ENCODE peak calls at places on chromosomes 16 and 17, in four cellular contexts. W is GM12878, A is K562, I is HepG2. J is an unnamed sample.

GRCh38 chr17:41734139-41734948 is at the start of gene HAP1:
- DNase-seq in W (no peak), I (no peak), A (no peak), J (peak; percentile 84)

GRCh38 chr17:78168906-78169793 is 769 bp downstream of the SYNGR2 start:
- DNase-seq in W (no peak), A (peak; percentile 62), I (no peak), J (peak; percentile 80)

GRCh38 chr17:28917465-28917864 is 14.6 kb upstream of the DHRS13 start:
- DNase-seq in A (no peak), I (no peak), W (no peak), J (no peak)

GRCh38 chr17:17724991-17725852 is 44.0 kb downstream of the RAI1 start:
- DNase-seq in A (no peak), I (no peak), W (no peak), J (no peak)

GRCh38 chr17:15444805-15445204 is 22.6 kb downstream of the CDRT4 start:
- DNase-seq in I (no peak), W (no peak), A (peak; percentile 20), J (no peak)

GRCh38 chr17:21218101-21218500 is 4.1 kb upstream of the TMEM11 start:
- DNase-seq in I (no peak), A (peak; percentile 28), W (no peak), J (no peak)

GRCh38 chr17:48427598-48427997 is 2.4 kb downstream of the SKAP1 start:
- DNase-seq in A (peak; percentile 74), W (no peak), I (no peak), J (no peak)

GRCh38 chr17:7632492-7632894 is 2.6 kb downstream of the SHBG start:
- DNase-seq in A (peak; percentile 59), I (no peak), W (no peak), J (peak; percentile 71)

GRCh38 chr17:66466933-66467367 is 164.5 kb downstream of the PRKCA start:
- DNase-seq in A (peak; percentile 44), W (no peak), I (peak; percentile 92), J (peak; percentile 97)

GRCh38 chr16:8588703-8589292 is 1.5 kb downstream of the TMEM114 start:
- DNase-seq in W (no peak), I (no peak), A (no peak), J (no peak)

GRCh38 chr17:5541610-5542202 is 42.6 kb downstream of the NLRP1 start:
- DNase-seq in A (no peak), W (no peak), I (no peak), J (no peak)

GRCh38 chr16:84062734-84063640 is 20.4 kb upstream of the SLC38A8 start:
- DNase-seq in A (peak; percentile 85), I (peak; percentile 59), W (no peak), J (peak; percentile 82)

GRCh38 chr16:49486350-49486749 is 112.7 kb downstream of the C16orf78 start:
- DNase-seq in A (no peak), I (no peak), W (no peak), J (no peak)

GRCh38 chr17:82587234-82588086 is 60.8 kb downstream of the WDR45B start:
- DNase-seq in W (no peak), A (no peak), I (no peak), J (no peak)

GRCh38 chr17:30235386-30236296 is at the start of gene SLC6A4:
- DNase-seq in W (no peak), I (no peak), A (no peak), J (peak; percentile 47)

GRCh38 chr16:13970708-13971422 is 50.9 kb downstream of the ERCC4 start:
- DNase-seq in A (no peak), I (no peak), W (no peak), J (no peak)

GRCh38 chr17:17096438-17097178 is 54.4 kb downstream of the MPRIP start:
- DNase-seq in A (no peak), W (no peak), I (peak; percentile 94), J (no peak)

GRCh38 chr17:52383493-52384100 is 225.1 kb upstream of the CA10 start:
- DNase-seq in A (peak; percentile 9), I (peak; percentile 71), W (no peak), J (peak; percentile 70)

GRCh38 chr16:31223044-31223443 is 6.1 kb upstream of the PYDC1 start:
- DNase-seq in W (no peak), I (no peak), A (peak; percentile 11), J (no peak)

GRCh38 chr17:82215095-82215971 is 2.7 kb upstream of the CCDC57 start:
- DNase-seq in A (peak; percentile 65), I (peak; percentile 35), W (no peak), J (peak; percentile 66)

GRCh38 chr17:79737046-79737921 is 6.5 kb downstream of the ENPP7 start:
- DNase-seq in I (no peak), W (no peak), A (no peak), J (no peak)

GRCh38 chr17:81162491-81162890 is 2.8 kb upstream of the PVALEF start:
- DNase-seq in A (no peak), W (no peak), I (no peak), J (no peak)

GRCh38 chr17:80381416-80381923 is 33.5 kb upstream of the ENDOV start:
- DNase-seq in W (no peak), A (no peak), I (no peak), J (no peak)

GRCh38 chr17:28901866-28902818 is 737 bp downstream of the DHRS13 start:
- DNase-seq in I (no peak), A (peak; percentile 67), W (no peak), J (peak; percentile 40)

GRCh38 chr16:9035986-9036385 is 55.5 kb upstream of the HAPSTR1 start:
- DNase-seq in W (no peak), A (no peak), I (no peak), J (no peak)

GRCh38 chr16:608019-608418 is 18.2 kb downstream of the RAB40C start:
- DNase-seq in W (no peak), I (no peak), A (no peak), J (no peak)

GRCh38 chr17:17057057-17057551 is 14.8 kb downstream of the MPRIP start:
- DNase-seq in W (no peak), I (no peak), A (no peak), J (no peak)

GRCh38 chr17:60646701-60647100 is 30.9 kb upstream of the BCAS3 start:
- DNase-seq in W (no peak), A (no peak), I (no peak), J (no peak)

GRCh38 chr16:66318505-66318904 is 48.0 kb upstream of the CDH5 start:
- DNase-seq in I (no peak), W (no peak), A (no peak), J (no peak)

GRCh38 chr17:66255527-66255971 is 26.3 kb upstream of the APOH start:
- DNase-seq in W (no peak), A (no peak), I (no peak), J (no peak)

GRCh38 chr17:59149051-59149450 is 5.9 kb downstream of the SKA2 start:
- DNase-seq in I (no peak), W (no peak), A (no peak), J (peak; percentile 21)

GRCh38 chr16:15046692-15047376 is 9.0 kb downstream of the NTAN1 start:
- DNase-seq in I (no peak), A (peak; percentile 31), W (no peak), J (no peak)

GRCh38 chr17:2709173-2709661 is 2.3 kb downstream of the CLUH start:
- DNase-seq in A (no peak), I (no peak), W (peak; percentile 23), J (no peak)

GRCh38 chr17:45784583-45785372 is 658 bp downstream of the CRHR1 start:
- DNase-seq in A (peak; percentile 69), W (no peak), I (peak; percentile 24), J (no peak)
- TF ChIP-seq MYC in A (no peak), W (no peak), I (peak; percentile 11), J (no peak)

GRCh38 chr16:75065149-75065807 is 51.3 kb downstream of the LDHD start:
- DNase-seq in A (peak; percentile 70), I (no peak), W (no peak), J (no peak)
- H3K4me1 ChIP-seq in A (peaks cover 93% of the 10 kb centered on the region), I (peaks cover 83% of the 10 kb centered on the region), W (peaks cover 14% of the 10 kb centered on the region), J (peaks cover 30% of the 10 kb centered on the region)

DNA sequence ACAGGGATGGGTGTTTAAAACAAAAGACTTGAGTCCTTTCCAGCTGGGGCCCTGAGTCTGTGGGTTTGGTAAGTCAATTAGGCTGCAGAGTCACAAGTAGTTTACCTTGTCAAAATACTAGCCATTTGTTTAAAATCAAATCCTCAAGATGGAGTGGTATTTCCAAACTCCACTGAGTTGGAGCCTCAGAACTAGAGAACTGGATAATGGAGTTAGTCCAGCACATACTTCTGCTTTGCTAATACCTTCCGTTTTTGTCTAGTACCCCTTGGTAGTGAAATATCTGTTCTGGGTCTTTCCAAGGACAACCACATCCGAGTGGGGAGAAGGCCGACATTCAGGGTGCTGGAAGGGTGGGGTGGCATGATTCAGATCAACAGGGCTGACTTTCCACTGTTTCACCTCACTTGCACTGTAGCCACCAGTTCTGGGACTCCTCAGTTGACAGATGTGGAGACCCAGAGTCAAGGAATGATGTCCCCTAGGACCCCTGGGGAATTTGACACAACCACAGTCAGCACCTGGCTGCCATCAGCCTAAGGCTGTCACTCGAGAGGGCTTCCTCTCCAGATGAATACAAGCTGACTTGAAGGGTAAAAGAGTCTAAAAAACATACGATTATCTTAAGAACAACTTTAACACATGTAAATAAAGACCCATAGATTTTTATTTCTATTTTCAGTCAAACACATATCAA is 84.7 kb upstream of the HNF1B start:
- DNase-seq in I (no peak), A (no peak), W (peak; percentile 78), J (no peak)
- TF ChIP-seq HDAC2 in I (no peak), A (no peak), W (no peak), J (no peak)

GRCh38 chr17:10046786-10047609 is 141.9 kb upstream of the RCVRN start:
- DNase-seq in W (peak; percentile 82), A (no peak), I (no peak), J (no peak)
- TF ChIP-seq MYC in W (no peak), A (no peak), I (no peak), J (no peak)

GRCh38 chr16:12024429-12024828 is 47.9 kb downstream of the SNX29 start:
- DNase-seq in I (peak; percentile 86), W (no peak), A (no peak), J (no peak)

GRCh38 chr16:12027558-12027957 is 51.0 kb downstream of the SNX29 start:
- DNase-seq in A (no peak), W (no peak), I (no peak), J (no peak)

GRCh38 chr16:12025472-12025871 is 48.9 kb downstream of the SNX29 start:
- DNase-seq in A (no peak), I (no peak), W (no peak), J (no peak)

GRCh38 chr16:12027091-12027490 is 50.6 kb downstream of the SNX29 start:
- DNase-seq in A (no peak), W (no peak), I (no peak), J (no peak)

GRCh38 chr16:12025926-12026325 is 49.4 kb downstream of the SNX29 start:
- DNase-seq in A (no peak), W (no peak), I (no peak), J (no peak)
- H3K4me1 ChIP-seq in A (peaks cover 2% of the 10 kb centered on the region), W (peaks cover 21% of the 10 kb centered on the region), I (peaks cover 21% of the 10 kb centered on the region), J (no peaks in the 10 kb centered on the region)

J was measured in A549.